ENCODE peak calls at places on chromosomes 7 and 10, in eight cellular contexts. One of them, this sample, is unnamed.

GRCh38 chr10:16945566-16945965 is 128.3 kb upstream of the RSU1 start:
- DNase-seq in neural progenitor cell: no peak
- DNase-seq in heart right ventricle: no peak
- DNase-seq in astrocyte of the spinal cord: no peak
- DNase-seq in neural crest cell: no peak
- DNase-seq in brain microvascular endothelial cell: no peak
- DNase-seq in prostate gland: no peak
- DNase-seq in mucosa of descending colon: no peak
- DNase-seq in this sample: no peak

GRCh38 chr10:2885276-2885955 is 181.9 kb upstream of the PFKP start:
- DNase-seq in neural progenitor cell: no peak
- DNase-seq in heart right ventricle: no peak
- DNase-seq in astrocyte of the spinal cord: no peak
- DNase-seq in neural crest cell: no peak
- DNase-seq in brain microvascular endothelial cell: no peak
- DNase-seq in prostate gland: no peak
- DNase-seq in mucosa of descending colon: no peak
- DNase-seq in this sample: peak; percentile 29

GRCh38 chr10:44813201-44813600 is 97.9 kb upstream of the TMEM72 start:
- DNase-seq in neural progenitor cell: no peak
- DNase-seq in heart right ventricle: no peak
- DNase-seq in astrocyte of the spinal cord: no peak
- DNase-seq in neural crest cell: no peak
- DNase-seq in brain microvascular endothelial cell: no peak
- DNase-seq in prostate gland: no peak
- DNase-seq in mucosa of descending colon: no peak
- DNase-seq in this sample: no peak

GRCh38 chr10:86288695-86289576 is 77.7 kb downstream of the GRID1 start:
- DNase-seq in neural progenitor cell: no peak
- DNase-seq in heart right ventricle: no peak
- DNase-seq in astrocyte of the spinal cord: no peak
- DNase-seq in neural crest cell: no peak
- DNase-seq in brain microvascular endothelial cell: no peak
- DNase-seq in prostate gland: no peak
- DNase-seq in mucosa of descending colon: no peak
- DNase-seq in this sample: peak; percentile 20

GRCh38 chr7:44212018-44212417 is 11.2 kb downstream of the YKT6 start:
- DNase-seq in neural progenitor cell: no peak
- DNase-seq in heart right ventricle: no peak
- DNase-seq in astrocyte of the spinal cord: no peak
- DNase-seq in neural crest cell: no peak
- DNase-seq in brain microvascular endothelial cell: no peak
- DNase-seq in prostate gland: no peak
- DNase-seq in mucosa of descending colon: no peak
- DNase-seq in this sample: no peak

GRCh38 chr10:79105818-79106217 is 37.1 kb downstream of the ZMIZ1 start:
- DNase-seq in neural progenitor cell: no peak
- DNase-seq in heart right ventricle: no peak
- DNase-seq in astrocyte of the spinal cord: no peak
- DNase-seq in neural crest cell: no peak
- DNase-seq in brain microvascular endothelial cell: no peak
- DNase-seq in prostate gland: no peak
- DNase-seq in mucosa of descending colon: no peak
- DNase-seq in this sample: no peak

GRCh38 chr7:46774515-46774914 is 807.4 kb downstream of the TNS3 start:
- DNase-seq in neural progenitor cell: no peak
- DNase-seq in heart right ventricle: no peak
- DNase-seq in astrocyte of the spinal cord: no peak
- DNase-seq in neural crest cell: no peak
- DNase-seq in brain microvascular endothelial cell: no peak
- DNase-seq in prostate gland: no peak
- DNase-seq in mucosa of descending colon: no peak
- DNase-seq in this sample: no peak

GRCh38 chr7:921071-921461 is 33.4 kb downstream of the ADAP1 start:
- DNase-seq in neural progenitor cell: no peak
- DNase-seq in heart right ventricle: no peak
- DNase-seq in astrocyte of the spinal cord: no peak
- DNase-seq in neural crest cell: no peak
- DNase-seq in brain microvascular endothelial cell: no peak
- DNase-seq in prostate gland: no peak
- DNase-seq in mucosa of descending colon: peak; percentile 15
- DNase-seq in this sample: no peak

GRCh38 chr10:63700209-63700934 is 179.2 kb downstream of the REEP3 start:
- DNase-seq in neural progenitor cell: no peak
- DNase-seq in heart right ventricle: no peak
- DNase-seq in astrocyte of the spinal cord: peak; percentile 98
- DNase-seq in neural crest cell: no peak
- DNase-seq in brain microvascular endothelial cell: peak; percentile 98
- DNase-seq in prostate gland: no peak
- DNase-seq in mucosa of descending colon: no peak
- DNase-seq in this sample: no peak

GRCh38 chr7:144834516-144835165 is 1.2 kb downstream of the TPK1 start:
- DNase-seq in neural progenitor cell: no peak
- DNase-seq in heart right ventricle: peak; percentile 27
- DNase-seq in astrocyte of the spinal cord: no peak
- DNase-seq in neural crest cell: no peak
- DNase-seq in brain microvascular endothelial cell: peak; percentile 25
- DNase-seq in prostate gland: no peak
- DNase-seq in mucosa of descending colon: peak; percentile 40
- DNase-seq in this sample: peak; percentile 57

GRCh38 chr10:50993817-50994251 is 80.5 kb upstream of the PRKG1 start:
- DNase-seq in neural progenitor cell: no peak
- DNase-seq in heart right ventricle: peak; percentile 38
- DNase-seq in astrocyte of the spinal cord: no peak
- DNase-seq in neural crest cell: no peak
- DNase-seq in brain microvascular endothelial cell: peak; percentile 59
- DNase-seq in prostate gland: no peak
- DNase-seq in mucosa of descending colon: no peak
- DNase-seq in this sample: no peak

GRCh38 chr7:132869166-132869861 is 212.6 kb downstream of the CHCHD3 start:
- DNase-seq in neural progenitor cell: no peak
- DNase-seq in heart right ventricle: no peak
- DNase-seq in astrocyte of the spinal cord: no peak
- DNase-seq in neural crest cell: no peak
- DNase-seq in brain microvascular endothelial cell: no peak
- DNase-seq in prostate gland: no peak
- DNase-seq in mucosa of descending colon: no peak
- DNase-seq in this sample: no peak

GRCh38 chr10:131082991-131083465 is 228.5 kb downstream of the TCERG1L start:
- DNase-seq in neural progenitor cell: no peak
- DNase-seq in heart right ventricle: no peak
- DNase-seq in astrocyte of the spinal cord: no peak
- DNase-seq in neural crest cell: no peak
- DNase-seq in brain microvascular endothelial cell: no peak
- DNase-seq in prostate gland: no peak
- DNase-seq in mucosa of descending colon: no peak
- DNase-seq in this sample: no peak

GRCh38 chr7:33880787-33881186 is 24.6 kb upstream of the BMPER start:
- DNase-seq in neural progenitor cell: no peak
- DNase-seq in heart right ventricle: no peak
- DNase-seq in astrocyte of the spinal cord: peak; percentile 51
- DNase-seq in neural crest cell: no peak
- DNase-seq in brain microvascular endothelial cell: no peak
- DNase-seq in prostate gland: no peak
- DNase-seq in mucosa of descending colon: no peak
- DNase-seq in this sample: no peak

GRCh38 chr7:140042386-140042670 is 20.4 kb downstream of the PARP12 start:
- DNase-seq in neural progenitor cell: no peak
- DNase-seq in heart right ventricle: no peak
- DNase-seq in astrocyte of the spinal cord: no peak
- DNase-seq in neural crest cell: no peak
- DNase-seq in brain microvascular endothelial cell: no peak
- DNase-seq in prostate gland: no peak
- DNase-seq in mucosa of descending colon: no peak
- DNase-seq in this sample: no peak

GRCh38 chr7:156752371-156753297 is 112.1 kb downstream of the RNF32 start:
- DNase-seq in neural progenitor cell: peak; percentile 74
- DNase-seq in heart right ventricle: no peak
- DNase-seq in astrocyte of the spinal cord: peak; percentile 73
- DNase-seq in neural crest cell: no peak
- DNase-seq in brain microvascular endothelial cell: peak; percentile 51
- DNase-seq in prostate gland: no peak
- DNase-seq in mucosa of descending colon: no peak
- DNase-seq in this sample: no peak

GRCh38 chr7:101031082-101031481 is 11.2 kb downstream of the MUC17 start:
- DNase-seq in neural progenitor cell: no peak
- DNase-seq in heart right ventricle: no peak
- DNase-seq in astrocyte of the spinal cord: no peak
- DNase-seq in neural crest cell: no peak
- DNase-seq in brain microvascular endothelial cell: no peak
- DNase-seq in prostate gland: peak; percentile 42
- DNase-seq in mucosa of descending colon: peak; percentile 23
- DNase-seq in this sample: peak; percentile 85

GRCh38 chr10:110972231-110973134 is 53.1 kb downstream of the SHOC2 start:
- DNase-seq in neural progenitor cell: no peak
- DNase-seq in heart right ventricle: no peak
- DNase-seq in astrocyte of the spinal cord: no peak
- DNase-seq in neural crest cell: no peak
- DNase-seq in brain microvascular endothelial cell: no peak
- DNase-seq in prostate gland: no peak
- DNase-seq in mucosa of descending colon: no peak
- DNase-seq in this sample: no peak

GRCh38 chr7:101536232-101536631 is 92.9 kb downstream of the MYL10 start:
- DNase-seq in neural progenitor cell: no peak
- DNase-seq in heart right ventricle: no peak
- DNase-seq in astrocyte of the spinal cord: no peak
- DNase-seq in neural crest cell: no peak
- DNase-seq in brain microvascular endothelial cell: no peak
- DNase-seq in prostate gland: no peak
- DNase-seq in mucosa of descending colon: no peak
- DNase-seq in this sample: no peak

GRCh38 chr10:71112138-71112785 is 100.1 kb upstream of the UNC5B start:
- DNase-seq in neural progenitor cell: no peak
- DNase-seq in heart right ventricle: no peak
- DNase-seq in astrocyte of the spinal cord: no peak
- DNase-seq in neural crest cell: no peak
- DNase-seq in brain microvascular endothelial cell: no peak
- DNase-seq in prostate gland: no peak
- DNase-seq in mucosa of descending colon: no peak
- DNase-seq in this sample: no peak

GRCh38 chr7:31075006-31075405 is 22.9 kb downstream of the ADCYAP1R1 start:
- DNase-seq in neural progenitor cell: no peak
- DNase-seq in heart right ventricle: no peak
- DNase-seq in astrocyte of the spinal cord: no peak
- DNase-seq in neural crest cell: no peak
- DNase-seq in brain microvascular endothelial cell: no peak
- DNase-seq in prostate gland: no peak
- DNase-seq in mucosa of descending colon: no peak
- DNase-seq in this sample: no peak

GRCh38 chr7:1668932-1669485 is 1.1 kb upstream of the ELFN1 start:
- DNase-seq in neural progenitor cell: peak; percentile 84
- DNase-seq in heart right ventricle: no peak
- DNase-seq in astrocyte of the spinal cord: no peak
- DNase-seq in neural crest cell: no peak
- DNase-seq in brain microvascular endothelial cell: no peak
- DNase-seq in prostate gland: no peak
- DNase-seq in mucosa of descending colon: no peak
- DNase-seq in this sample: peak; percentile 75

GRCh38 chr10:113056468-113057021 is 106.5 kb downstream of the TCF7L2 start:
- DNase-seq in neural progenitor cell: no peak
- DNase-seq in heart right ventricle: no peak
- DNase-seq in astrocyte of the spinal cord: peak; percentile 86
- DNase-seq in neural crest cell: no peak
- DNase-seq in brain microvascular endothelial cell: peak; percentile 66
- DNase-seq in prostate gland: no peak
- DNase-seq in mucosa of descending colon: no peak
- DNase-seq in this sample: peak; percentile 39

GRCh38 chr10:97059006-97059871 is 126.5 kb downstream of the SLIT1 start:
- DNase-seq in neural progenitor cell: peak; percentile 64
- DNase-seq in heart right ventricle: no peak
- DNase-seq in astrocyte of the spinal cord: no peak
- DNase-seq in neural crest cell: no peak
- DNase-seq in brain microvascular endothelial cell: no peak
- DNase-seq in prostate gland: no peak
- DNase-seq in mucosa of descending colon: no peak
- DNase-seq in this sample: peak; percentile 88
- TF ChIP-seq CTCF in neural progenitor cell: peak; percentile 57
- TF ChIP-seq CTCF in heart right ventricle: no peak
- TF ChIP-seq CTCF in astrocyte of the spinal cord: peak; percentile 17
- TF ChIP-seq CTCF in neural crest cell: no peak
- TF ChIP-seq CTCF in brain microvascular endothelial cell: peak; percentile 10
- TF ChIP-seq CTCF in prostate gland: no peak
- TF ChIP-seq CTCF in mucosa of descending colon: no peak
- TF ChIP-seq CTCF in this sample: peak; percentile 66

DNA sequence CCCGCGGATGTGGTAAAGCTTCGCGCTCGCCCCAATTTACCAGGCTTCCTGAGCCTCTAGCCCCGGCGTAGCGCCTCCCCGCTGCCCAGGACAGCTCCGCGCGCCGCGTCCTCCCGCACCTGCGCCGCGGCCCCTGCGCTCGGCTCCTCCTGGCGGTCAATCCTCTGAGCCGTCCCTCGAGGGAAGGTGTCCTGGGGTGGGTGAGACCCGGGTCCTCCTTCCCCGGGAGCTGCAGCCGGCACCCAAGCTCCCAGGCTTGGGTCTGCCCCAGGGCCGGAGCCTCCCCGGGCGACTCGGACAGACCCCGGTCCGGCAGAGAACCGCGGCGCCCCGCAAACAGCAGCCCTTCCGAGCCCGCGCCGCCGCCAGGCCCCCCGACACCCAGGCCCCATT is 512 bp downstream of the OSBPL3 start:
- DNase-seq in neural progenitor cell: no peak
- DNase-seq in heart right ventricle: peak; percentile 43
- DNase-seq in astrocyte of the spinal cord: no peak
- DNase-seq in neural crest cell: peak; percentile 51
- DNase-seq in brain microvascular endothelial cell: peak; percentile 47
- DNase-seq in prostate gland: peak; percentile 44
- DNase-seq in mucosa of descending colon: peak; percentile 74
- DNase-seq in this sample: peak; percentile 89
- TF ChIP-seq CTCF in neural progenitor cell: peak; percentile 54
- TF ChIP-seq CTCF in heart right ventricle: peak; percentile 39
- TF ChIP-seq CTCF in astrocyte of the spinal cord: peak; percentile 59
- TF ChIP-seq CTCF in neural crest cell: peak; percentile 66
- TF ChIP-seq CTCF in brain microvascular endothelial cell: peak; percentile 62
- TF ChIP-seq CTCF in prostate gland: no peak
- TF ChIP-seq CTCF in mucosa of descending colon: peak; percentile 41
- TF ChIP-seq CTCF in this sample: peak; percentile 76

DNA sequence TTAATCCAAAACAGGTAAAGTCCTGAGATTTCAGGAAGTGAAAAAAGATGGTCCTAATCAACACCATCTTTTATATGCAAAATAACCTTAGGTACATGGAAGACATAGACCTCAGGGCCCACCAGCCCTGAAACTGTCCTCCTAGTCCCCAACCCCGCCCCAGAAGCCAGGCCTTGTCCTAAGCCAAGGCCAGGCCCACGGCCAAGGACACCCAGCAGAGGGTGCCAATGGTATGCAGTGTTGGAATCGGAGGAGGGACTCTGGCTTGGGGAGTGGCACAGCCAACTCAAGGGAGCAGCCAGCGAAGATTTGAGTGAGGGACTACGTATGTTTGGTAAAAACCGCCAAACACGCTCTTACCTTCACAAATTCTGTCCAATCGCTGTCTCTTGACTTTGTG is 96.7 kb downstream of the ZRANB1 start:
- DNase-seq in neural progenitor cell: no peak
- DNase-seq in heart right ventricle: peak; percentile 69
- DNase-seq in astrocyte of the spinal cord: no peak
- DNase-seq in neural crest cell: no peak
- DNase-seq in brain microvascular endothelial cell: no peak
- DNase-seq in prostate gland: peak; percentile 46
- DNase-seq in mucosa of descending colon: peak; percentile 76
- DNase-seq in this sample: peak; percentile 87
- TF ChIP-seq CTCF in neural progenitor cell: no peak
- TF ChIP-seq CTCF in heart right ventricle: no peak
- TF ChIP-seq CTCF in astrocyte of the spinal cord: peak; percentile 19
- TF ChIP-seq CTCF in neural crest cell: no peak
- TF ChIP-seq CTCF in brain microvascular endothelial cell: peak; percentile 42
- TF ChIP-seq CTCF in prostate gland: no peak
- TF ChIP-seq CTCF in mucosa of descending colon: peak; percentile 10
- TF ChIP-seq CTCF in this sample: peak; percentile 63

GRCh38 chr7:22860784-22861482 is 38.3 kb upstream of the TOMM7 start:
- DNase-seq in neural progenitor cell: peak; percentile 4
- DNase-seq in heart right ventricle: no peak
- DNase-seq in astrocyte of the spinal cord: no peak
- DNase-seq in neural crest cell: no peak
- DNase-seq in brain microvascular endothelial cell: peak; percentile 43
- DNase-seq in prostate gland: no peak
- DNase-seq in mucosa of descending colon: peak; percentile 16
- DNase-seq in this sample: peak; percentile 66
- TF ChIP-seq CTCF in neural progenitor cell: peak; percentile 68
- TF ChIP-seq CTCF in heart right ventricle: peak; percentile 55
- TF ChIP-seq CTCF in astrocyte of the spinal cord: no peak
- TF ChIP-seq CTCF in neural crest cell: peak; percentile 57
- TF ChIP-seq CTCF in brain microvascular endothelial cell: peak; percentile 71
- TF ChIP-seq CTCF in prostate gland: no peak
- TF ChIP-seq CTCF in mucosa of descending colon: no peak
- TF ChIP-seq CTCF in this sample: peak; percentile 88

This sample was measured in endodermal cell.